ENCODE peak calls at places on chromosome 2, in five cellular contexts. One of them, this sample, is unnamed. For H3K4me1, the result is how much of the 10 kb centered on the place peaks cover.

GRCh38 chr2:188695953-188696352 is 278.2 kb upstream of the COL3A1 start:
- DNase-seq in RWPE2: no peak
- DNase-seq in ovary: no peak
- DNase-seq in heart right ventricle: no peak
- DNase-seq in fibroblast of lung: peak
- DNase-seq in this sample: no peak

GRCh38 chr2:228747478-228747877 is 523.6 kb downstream of the PID1 start:
- DNase-seq in ovary: no peak
- DNase-seq in RWPE2: no peak
- DNase-seq in heart right ventricle: no peak
- DNase-seq in fibroblast of lung: no peak
- DNase-seq in this sample: no peak

GRCh38 chr2:1752751-1753150 is 8.4 kb upstream of the PXDN start:
- DNase-seq in heart right ventricle: no peak
- DNase-seq in fibroblast of lung: no peak
- DNase-seq in ovary: no peak
- DNase-seq in RWPE2: peak
- DNase-seq in this sample: no peak

GRCh38 chr2:137986268-137986667 is 22.0 kb downstream of the HNMT start:
- DNase-seq in heart right ventricle: no peak
- DNase-seq in RWPE2: no peak
- DNase-seq in fibroblast of lung: no peak
- DNase-seq in ovary: no peak
- DNase-seq in this sample: no peak

GRCh38 chr2:10354399-10354798 is 51.7 kb downstream of the HPCAL1 start:
- DNase-seq in heart right ventricle: no peak
- DNase-seq in fibroblast of lung: no peak
- DNase-seq in ovary: no peak
- DNase-seq in RWPE2: no peak
- DNase-seq in this sample: no peak

GRCh38 chr2:163737563-163737962 is 1.8 kb upstream of the FIGN start:
- DNase-seq in RWPE2: no peak
- DNase-seq in fibroblast of lung: no peak
- DNase-seq in ovary: no peak
- DNase-seq in heart right ventricle: no peak
- DNase-seq in this sample: no peak

GRCh38 chr2:43071629-43072550 is 154.5 kb downstream of the ZFP36L2 start:
- DNase-seq in RWPE2: no peak
- DNase-seq in heart right ventricle: peak
- DNase-seq in fibroblast of lung: peak
- DNase-seq in ovary: peak
- DNase-seq in this sample: peak

GRCh38 chr2:96356889-96357288 is 21.3 kb downstream of the NCAPH start:
- DNase-seq in fibroblast of lung: peak
- DNase-seq in ovary: no peak
- DNase-seq in RWPE2: no peak
- DNase-seq in heart right ventricle: no peak
- DNase-seq in this sample: no peak

GRCh38 chr2:33491685-33492084 is 15.2 kb downstream of the RASGRP3 start:
- DNase-seq in fibroblast of lung: no peak
- DNase-seq in heart right ventricle: no peak
- DNase-seq in ovary: no peak
- DNase-seq in RWPE2: no peak
- DNase-seq in this sample: no peak

GRCh38 chr2:149902104-149902503 is 314.5 kb upstream of the MMADHC start:
- DNase-seq in ovary: no peak
- DNase-seq in RWPE2: no peak
- DNase-seq in heart right ventricle: peak
- DNase-seq in fibroblast of lung: no peak
- DNase-seq in this sample: peak

GRCh38 chr2:119005081-119005480 is 63.1 kb downstream of the MARCO start:
- DNase-seq in fibroblast of lung: no peak
- DNase-seq in RWPE2: no peak
- DNase-seq in ovary: no peak
- DNase-seq in heart right ventricle: no peak
- DNase-seq in this sample: no peak

GRCh38 chr2:196176142-196176738 is 4.9 kb upstream of the STK17B start:
- DNase-seq in heart right ventricle: no peak
- DNase-seq in RWPE2: no peak
- DNase-seq in ovary: no peak
- DNase-seq in fibroblast of lung: no peak
- DNase-seq in this sample: no peak

GRCh38 chr2:187654535-187654934 is 100.3 kb upstream of the TFPI start:
- DNase-seq in ovary: no peak
- DNase-seq in RWPE2: no peak
- DNase-seq in heart right ventricle: peak
- DNase-seq in fibroblast of lung: no peak
- DNase-seq in this sample: no peak

GRCh38 chr2:219722276-219722883 is 95.0 kb downstream of the SLC4A3 start:
- DNase-seq in RWPE2: peak
- DNase-seq in fibroblast of lung: peak
- DNase-seq in ovary: no peak
- DNase-seq in heart right ventricle: no peak
- DNase-seq in this sample: no peak

GRCh38 chr2:152564754-152565551 is 152.3 kb downstream of the PRPF40A start:
- DNase-seq in ovary: no peak
- DNase-seq in fibroblast of lung: no peak
- DNase-seq in RWPE2: no peak
- DNase-seq in heart right ventricle: no peak
- DNase-seq in this sample: no peak

GRCh38 chr2:128581849-128582244 is 263.2 kb upstream of the HS6ST1 start:
- DNase-seq in heart right ventricle: no peak
- DNase-seq in RWPE2: no peak
- DNase-seq in ovary: no peak
- DNase-seq in fibroblast of lung: no peak
- DNase-seq in this sample: no peak

DNA sequence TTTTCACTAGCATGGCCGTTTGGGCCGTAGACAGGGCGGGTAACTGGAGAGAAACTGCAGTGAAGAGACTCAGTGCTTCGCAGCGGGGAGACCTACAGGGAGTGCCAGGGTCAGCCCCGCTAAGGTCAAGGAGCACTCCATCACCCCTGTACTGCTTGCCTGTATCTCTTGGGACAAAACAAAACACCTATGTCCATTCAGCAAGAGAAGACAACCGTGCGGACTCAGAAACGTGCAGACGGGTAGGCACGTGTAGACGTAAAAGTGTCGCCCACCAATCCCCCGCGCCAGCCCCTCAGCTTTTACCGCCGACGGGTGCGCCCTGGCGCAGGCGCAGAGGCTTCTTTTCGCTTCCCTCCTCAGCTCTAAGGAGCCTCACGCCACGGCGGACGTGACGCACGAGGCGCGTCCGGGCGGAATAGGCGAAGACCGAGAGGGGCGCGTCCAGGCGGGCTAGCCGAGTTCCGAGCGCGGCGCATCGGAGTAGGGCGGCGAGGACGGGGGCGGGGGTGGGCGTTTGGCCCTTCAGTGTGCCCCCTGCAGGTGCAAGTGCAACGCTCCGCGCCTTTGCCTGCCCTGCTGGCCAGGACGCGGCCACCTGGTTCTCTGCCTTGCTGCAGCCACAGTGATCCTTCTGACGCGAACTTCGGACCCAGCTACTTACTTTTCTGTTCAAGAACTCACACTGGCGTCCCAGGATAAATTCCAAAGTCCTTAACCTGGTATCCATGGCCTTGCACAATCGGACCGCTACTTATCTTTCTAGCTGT is 3.3 kb upstream of the SOS1 start:
- DNase-seq in RWPE2: peak
- DNase-seq in fibroblast of lung: peak
- DNase-seq in heart right ventricle: peak
- DNase-seq in ovary: peak
- DNase-seq in this sample: peak
- H3K4me1 ChIP-seq in RWPE2: under half
- H3K4me1 ChIP-seq in fibroblast of lung: under half
- H3K4me1 ChIP-seq in heart right ventricle: under half
- H3K4me1 ChIP-seq in ovary: under half
- H3K4me1 ChIP-seq in this sample: half or more

GRCh38 chr2:226979004-226979403 is 143.2 kb downstream of the RHBDD1 start:
- DNase-seq in fibroblast of lung: no peak
- DNase-seq in RWPE2: no peak
- DNase-seq in heart right ventricle: no peak
- DNase-seq in ovary: no peak
- DNase-seq in this sample: no peak
- TF ChIP-seq CTCF in fibroblast of lung: no peak
- TF ChIP-seq CTCF in RWPE2: no peak
- TF ChIP-seq CTCF in heart right ventricle: no peak
- TF ChIP-seq CTCF in ovary: no peak
- TF ChIP-seq CTCF in this sample: no peak

GRCh38 chr2:100923461-100924020 is 78.5 kb upstream of the RPL31 start:
- DNase-seq in RWPE2: no peak
- DNase-seq in ovary: no peak
- DNase-seq in fibroblast of lung: no peak
- DNase-seq in heart right ventricle: no peak
- DNase-seq in this sample: no peak

GRCh38 chr2:100928235-100928634 is 73.9 kb upstream of the RPL31 start:
- DNase-seq in fibroblast of lung: no peak
- DNase-seq in ovary: no peak
- DNase-seq in RWPE2: no peak
- DNase-seq in heart right ventricle: no peak
- DNase-seq in this sample: no peak

GRCh38 chr2:100924122-100924519 is 78.0 kb upstream of the RPL31 start:
- DNase-seq in heart right ventricle: no peak
- DNase-seq in RWPE2: no peak
- DNase-seq in fibroblast of lung: no peak
- DNase-seq in ovary: no peak
- DNase-seq in this sample: no peak

GRCh38 chr2:100921685-100922161 is 80.4 kb upstream of the RPL31 start:
- DNase-seq in RWPE2: no peak
- DNase-seq in heart right ventricle: no peak
- DNase-seq in ovary: no peak
- DNase-seq in fibroblast of lung: peak
- DNase-seq in this sample: no peak

DNA sequence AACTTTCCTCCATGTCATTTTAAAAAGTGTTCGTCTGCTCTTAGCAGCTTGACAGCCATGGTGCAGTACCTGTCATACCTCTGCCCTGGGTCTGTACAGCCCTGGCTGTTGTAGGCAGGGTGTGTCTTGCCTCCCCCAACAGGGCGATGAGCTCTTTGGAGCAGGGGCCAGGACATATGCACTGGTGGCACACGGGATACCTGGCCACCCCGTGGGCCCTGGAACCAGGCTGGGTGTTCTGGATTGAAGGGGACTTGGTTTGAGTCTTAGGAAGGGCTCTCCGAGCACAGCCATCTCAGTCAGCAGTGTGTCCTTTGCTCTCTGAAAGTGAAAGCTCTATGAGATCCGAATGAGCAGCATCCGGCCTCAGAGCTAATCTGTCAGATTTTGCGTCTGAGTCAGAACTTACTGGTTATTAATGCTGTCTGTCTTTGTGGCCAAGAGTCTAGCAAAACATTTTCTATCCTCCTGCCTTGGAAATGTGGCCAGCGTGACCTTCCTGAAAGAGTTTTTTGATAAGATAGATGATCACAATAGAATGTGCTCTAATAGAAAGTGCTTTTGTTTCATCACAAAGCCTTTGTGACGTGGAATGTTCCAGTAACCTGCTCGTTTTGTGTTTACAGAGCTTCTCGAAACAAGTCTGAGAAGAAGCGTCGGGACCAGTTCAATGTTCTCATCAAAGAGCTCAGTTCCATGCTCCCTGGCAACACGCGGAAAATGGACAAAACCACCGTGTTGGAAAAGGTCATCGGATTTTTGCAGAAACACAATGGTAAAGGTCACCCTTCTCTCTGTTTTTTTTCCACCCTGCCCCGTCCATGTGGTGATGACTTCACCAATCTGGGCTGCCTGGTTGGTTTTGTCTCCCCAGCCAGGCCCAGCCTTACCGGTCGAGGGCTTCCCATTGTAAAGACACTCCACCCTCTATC is 77.3 kb upstream of the RPL31 start:
- DNase-seq in RWPE2: no peak
- DNase-seq in fibroblast of lung: peak
- DNase-seq in heart right ventricle: no peak
- DNase-seq in ovary: no peak
- DNase-seq in this sample: no peak
- H3K4me3 ChIP-seq in RWPE2: no peak
- H3K4me3 ChIP-seq in fibroblast of lung: peak
- H3K4me3 ChIP-seq in heart right ventricle: peak
- H3K4me3 ChIP-seq in ovary: peak
- H3K4me3 ChIP-seq in this sample: peak

DNA sequence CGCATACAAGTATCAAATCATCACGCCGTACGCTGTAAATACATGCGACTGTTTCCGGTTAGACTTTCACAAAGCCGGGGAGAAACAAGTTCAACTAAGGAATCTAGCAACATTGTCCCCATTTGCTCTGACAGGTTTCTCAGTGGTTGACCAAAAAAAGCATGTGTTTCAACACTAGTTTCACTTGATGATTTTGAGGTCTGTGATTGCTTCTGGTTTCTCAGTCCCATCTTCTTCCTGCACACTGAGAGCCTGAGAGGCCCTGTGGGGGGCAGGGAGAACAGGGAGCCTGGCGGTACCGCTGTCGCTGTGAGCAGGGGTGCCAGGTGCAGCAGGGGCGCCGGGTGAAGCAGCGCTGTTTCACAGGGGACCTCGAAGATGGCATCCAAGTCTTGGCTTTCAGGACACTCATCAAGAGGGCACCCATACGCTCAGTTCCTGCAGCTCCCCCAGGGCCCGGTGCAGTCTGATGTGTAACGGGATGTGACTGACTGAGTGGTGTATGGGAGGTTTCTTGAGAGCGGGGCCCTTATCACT is 270.9 kb downstream of the TWIST2 start:
- DNase-seq in ovary: no peak
- DNase-seq in RWPE2: no peak
- DNase-seq in fibroblast of lung: no peak
- DNase-seq in heart right ventricle: peak
- DNase-seq in this sample: no peak
- H3K4me1 ChIP-seq in ovary: under half
- H3K4me1 ChIP-seq in RWPE2: under half
- H3K4me1 ChIP-seq in fibroblast of lung: under half
- H3K4me1 ChIP-seq in heart right ventricle: under half
- H3K4me1 ChIP-seq in this sample: under half

GRCh38 chr2:114729025-114729424 is 286.6 kb downstream of the DPP10 start:
- DNase-seq in RWPE2: no peak
- DNase-seq in ovary: no peak
- DNase-seq in heart right ventricle: no peak
- DNase-seq in fibroblast of lung: no peak
- DNase-seq in this sample: no peak
- TF ChIP-seq CTCF in RWPE2: peak
- TF ChIP-seq CTCF in ovary: no peak
- TF ChIP-seq CTCF in heart right ventricle: peak
- TF ChIP-seq CTCF in fibroblast of lung: no peak
- TF ChIP-seq CTCF in this sample: no peak

GRCh38 chr2:17813742-17814458 is 2.4 kb upstream of the MSGN1 start:
- DNase-seq in heart right ventricle: peak
- DNase-seq in ovary: no peak
- DNase-seq in RWPE2: no peak
- DNase-seq in fibroblast of lung: no peak
- DNase-seq in this sample: no peak
- H3K4me3 ChIP-seq in heart right ventricle: peak
- H3K4me3 ChIP-seq in ovary: no peak
- H3K4me3 ChIP-seq in RWPE2: no peak
- H3K4me3 ChIP-seq in fibroblast of lung: no peak
- H3K4me3 ChIP-seq in this sample: no peak

DNA sequence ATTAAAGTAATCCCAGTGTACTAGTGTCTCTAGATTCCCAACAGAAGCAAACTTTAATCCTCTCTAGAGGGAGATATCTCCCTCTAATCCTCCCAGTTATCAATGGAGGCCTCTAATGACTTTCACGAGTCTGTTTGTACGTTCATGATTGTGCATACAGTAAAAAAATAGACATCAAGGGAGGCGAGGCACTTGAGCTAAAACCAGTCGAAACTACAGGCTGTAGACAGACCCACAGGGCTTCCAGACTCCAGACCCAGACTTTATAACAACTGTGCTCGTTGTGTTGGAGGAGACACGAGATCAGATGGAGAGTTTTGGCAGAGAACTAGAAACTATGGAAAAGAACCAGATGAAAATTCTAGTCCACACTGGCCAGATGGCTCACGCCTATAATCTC is 7.0 kb downstream of the DGKD start:
- DNase-seq in RWPE2: no peak
- DNase-seq in ovary: no peak
- DNase-seq in heart right ventricle: no peak
- DNase-seq in fibroblast of lung: no peak
- DNase-seq in this sample: no peak
- H3K4me1 ChIP-seq in RWPE2: under half
- H3K4me1 ChIP-seq in ovary: under half
- H3K4me1 ChIP-seq in heart right ventricle: under half
- H3K4me1 ChIP-seq in fibroblast of lung: under half
- H3K4me1 ChIP-seq in this sample: under half

This sample was measured in tibial artery.